ENCODE peak calls at places on chromosomes 3 and 15, in nine cellular contexts. M is IMR-90, Z is HEK293T, K is WTC11, G is HT-29, P is gastrocnemius medialis, J is COR-L47, L is fibroblast of mammary gland, W is EL. O is an unnamed sample.

GRCh38 chr15:59553879-59554735 is 57.5 kb upstream of the GCNT3 start:
- DNase-seq in J (peak; percentile 33), L (peak; percentile 26), G (peak; percentile 97), K (no peak), Z (no peak), M (no peak), P (no peak), W (peak; percentile 36), O (no peak)

GRCh38 chr3:52892625-52893311 is 4.6 kb downstream of the STIMATE start:
- DNase-seq in J (no peak), Z (no peak), G (peak; percentile 31), L (peak; percentile 38), M (no peak), W (peak; percentile 11), P (no peak), K (no peak), O (peak; percentile 62)

GRCh38 chr3:153287017-153287416 is 125.0 kb downstream of the RAP2B start:
- DNase-seq in L (no peak), M (no peak), J (no peak), G (no peak), Z (no peak), K (no peak), W (no peak), P (no peak), O (no peak)

GRCh38 chr3:195042741-195043611 is 228.0 kb downstream of the XXYLT1 start:
- DNase-seq in J (no peak), M (no peak), P (no peak), W (no peak), L (no peak), Z (no peak), G (peak; percentile 87), K (no peak), O (no peak)

GRCh38 chr3:36701249-36701572 is 63.1 kb downstream of the DCLK3 start:
- DNase-seq in Z (no peak), L (no peak), J (no peak), M (no peak), G (no peak), P (no peak), W (no peak), K (no peak), O (no peak)

GRCh38 chr15:56734013-56734625 is 810 bp upstream of the ZNF280D start:
- DNase-seq in K (no peak), W (peak; percentile 26), L (no peak), J (peak; percentile 5), Z (no peak), P (no peak), M (no peak), G (peak; percentile 21), O (no peak)

GRCh38 chr3:172501560-172501959 is 21.7 kb downstream of the TNFSF10 start:
- DNase-seq in Z (no peak), W (no peak), M (no peak), K (no peak), P (no peak), J (no peak), G (no peak), L (no peak), O (no peak)

GRCh38 chr3:42025388-42026138 is 63.7 kb upstream of the ULK4 start:
- DNase-seq in P (peak; percentile 97), M (peak; percentile 99), J (peak; percentile 67), Z (peak; percentile 64), G (peak; percentile 58), W (peak; percentile 95), K (peak; percentile 67), L (peak; percentile 98), O (peak; percentile 81)

GRCh38 chr3:78253860-78254259 is 1214.0 kb downstream of the ROBO2 start:
- DNase-seq in W (no peak), P (no peak), J (no peak), K (no peak), M (no peak), Z (no peak), L (no peak), G (no peak), O (no peak)

GRCh38 chr3:72157782-72158638 is 373.1 kb upstream of the PROK2 start:
- DNase-seq in J (no peak), G (no peak), K (no peak), P (no peak), Z (no peak), W (no peak), L (no peak), M (no peak), O (no peak)

GRCh38 chr3:160941885-160942494 is 163.2 kb downstream of the B3GALNT1 start:
- DNase-seq in Z (peak; percentile 46), G (peak; percentile 94), L (peak; percentile 76), P (peak; percentile 53), M (peak; percentile 61), J (no peak), K (peak; percentile 66), W (peak; percentile 66), O (peak; percentile 72)

O was measured in Peyer's patch.